ENCODE peak calls at places on chromosomes 11 and 22, in six cellular contexts. Y is bronchial epithelial cell, E is thoracic aorta, S is stomach, K is astrocyte of the cerebellum, V is body of pancreas. X is an unnamed sample.
A peak's percentile ranks its signal among the peaks of the same experiment; 100 is the strongest.

GRCh38 chr11:75954039-75954438 is 139.0 kb downstream of the UVRAG start:
- DNase-seq in Y (no peak), E (no peak), S (no peak), K (no peak), V (no peak), X (no peak)

GRCh38 chr11:20337526-20338154 is 25.9 kb upstream of the HTATIP2 start:
- DNase-seq in Y (peak; percentile 36), E (no peak), S (no peak), K (peak; percentile 20), V (no peak), X (no peak)

GRCh38 chr11:73029408-73029807 is 112.7 kb downstream of the FCHSD2 start:
- DNase-seq in Y (no peak), E (no peak), S (no peak), K (no peak), V (no peak), X (no peak)

GRCh38 chr11:86671386-86672006 is 920 bp downstream of the ME3 start:
- DNase-seq in Y (no peak), E (no peak), S (peak; percentile 56), K (no peak), V (peak; percentile 73), X (no peak)

GRCh38 chr11:128232588-128232987 is 354.8 kb downstream of the ETS1 start:
- DNase-seq in Y (no peak), E (no peak), S (no peak), K (no peak), V (no peak), X (no peak)

GRCh38 chr11:1199689-1200610 is 22.9 kb upstream of the MUC5B start:
- DNase-seq in Y (no peak), E (no peak), S (peak; percentile 40), K (no peak), V (no peak), X (no peak)

GRCh38 chr11:121389651-121390050 is 62.5 kb upstream of the SORL1 start:
- DNase-seq in Y (no peak), E (no peak), S (no peak), K (peak; percentile 33), V (peak; percentile 28), X (no peak)

GRCh38 chr11:72646472-72646871 is 27.8 kb downstream of the PDE2A start:
- DNase-seq in Y (no peak), E (no peak), S (no peak), K (no peak), V (no peak), X (no peak)

GRCh38 chr22:20138868-20139267 is 7.3 kb downstream of the ZDHHC8 start:
- DNase-seq in Y (no peak), E (no peak), S (no peak), K (no peak), V (no peak), X (no peak)

GRCh38 chr11:75896843-75897419 is 81.9 kb downstream of the UVRAG start:
- DNase-seq in Y (peak; percentile 47), E (no peak), S (no peak), K (peak; percentile 37), V (no peak), X (no peak)

GRCh38 chr11:47131136-47131535 is 45.5 kb downstream of the ARFGAP2 start:
- DNase-seq in Y (no peak), E (no peak), S (no peak), K (no peak), V (no peak), X (no peak)

GRCh38 chr22:29621761-29622526 is 18.5 kb downstream of the NF2 start:
- DNase-seq in Y (peak; percentile 99), E (no peak), S (no peak), K (peak; percentile 93), V (no peak), X (peak; percentile 99)

GRCh38 chr11:116653206-116653605 is 119.6 kb downstream of the BUD13 start:
- DNase-seq in Y (no peak), E (no peak), S (no peak), K (no peak), V (no peak), X (no peak)

GRCh38 chr11:76622481-76623094 is 48.0 kb downstream of the LRRC32 start:
- DNase-seq in Y (no peak), E (no peak), S (no peak), K (no peak), V (no peak), X (no peak)

GRCh38 chr22:33385611-33386010 is 327.4 kb upstream of the SYN3 start:
- DNase-seq in Y (no peak), E (no peak), S (no peak), K (no peak), V (no peak), X (no peak)

GRCh38 chr11:75337195-75337654 is 14.2 kb downstream of the ARRB1 start:
- DNase-seq in Y (peak; percentile 54), E (no peak), S (no peak), K (no peak), V (no peak), X (no peak)

GRCh38 chr11:72625746-72626636 is 48.2 kb downstream of the PDE2A start:
- DNase-seq in Y (no peak), E (no peak), S (peak; percentile 68), K (no peak), V (peak; percentile 80), X (no peak)

GRCh38 chr11:118778898-118779297 is 12.1 kb downstream of the DDX6 start:
- DNase-seq in Y (no peak), E (no peak), S (no peak), K (no peak), V (no peak), X (no peak)

GRCh38 chr11:14078941-14079522 is 116.5 kb downstream of the SPON1 start:
- DNase-seq in Y (no peak), E (no peak), S (no peak), K (no peak), V (no peak), X (no peak)

GRCh38 chr22:26364066-26365015 is 64.7 kb upstream of the ASPHD2 start:
- DNase-seq in Y (peak; percentile 68), E (no peak), S (peak; percentile 60), K (peak; percentile 68), V (peak; percentile 77), X (peak; percentile 66)

GRCh38 chr22:38167988-38168407 is 13.6 kb downstream of the PLA2G6 start:
- DNase-seq in Y (peak; percentile 63), E (no peak), S (peak; percentile 77), K (no peak), V (no peak), X (no peak)
- TF ChIP-seq CTCF in Y (no peak), E (no peak), S (no peak), K (no peak), V (no peak), X (no peak)

GRCh38 chr11:115503083-115503885 is 931 bp downstream of the CADM1 start:
- DNase-seq in Y (peak; percentile 44), E (no peak), S (peak; percentile 69), K (no peak), V (peak; percentile 66), X (no peak)
- TF ChIP-seq CTCF in Y (peak; percentile 62), E (peak; percentile 22), S (peak; percentile 37), K (peak; percentile 53), V (peak; percentile 29), X (peak; percentile 47)

GRCh38 chr11:105000167-105000566 is 22.8 kb downstream of the CASP5 start:
- DNase-seq in Y (no peak), E (no peak), S (no peak), K (no peak), V (no peak), X (no peak)
- TF ChIP-seq CTCF in Y (no peak), E (no peak), S (no peak), K (no peak), V (no peak), X (peak; percentile 20)

DNA sequence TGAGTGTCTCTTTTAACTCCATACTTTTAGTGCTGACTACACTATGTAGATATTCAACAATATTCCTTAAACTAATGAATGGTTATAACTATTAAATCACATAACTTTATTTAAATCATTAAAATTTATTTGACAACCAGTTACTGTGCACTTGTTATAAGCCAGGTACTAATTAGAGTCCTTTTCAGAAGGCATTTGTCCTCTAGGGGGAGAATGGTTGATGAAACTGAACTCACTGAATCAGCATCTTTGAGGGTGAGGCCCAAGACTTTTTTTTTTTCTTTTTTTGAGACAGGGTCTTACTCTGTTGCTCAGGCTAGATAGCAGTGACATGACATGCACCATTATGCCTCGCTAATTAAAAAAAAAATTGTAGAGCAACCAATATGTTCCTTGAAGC is 515.6 kb upstream of the CCDC90B start:
- DNase-seq in Y (peak; percentile 18), E (no peak), S (no peak), K (no peak), V (no peak), X (no peak)
- TF ChIP-seq CTCF in Y (no peak), E (no peak), S (no peak), K (peak; percentile 18), V (no peak), X (peak; percentile 42)

GRCh38 chr22:31490496-31490925 is 869 bp upstream of the EIF4ENIF1 start:
- DNase-seq in Y (peak; percentile 70), E (no peak), S (peak; percentile 53), K (peak; percentile 31), V (peak; percentile 51), X (no peak)
- TF ChIP-seq CTCF in Y (no peak), E (peak; percentile 17), S (peak; percentile 5), K (no peak), V (peak; percentile 19), X (no peak)

GRCh38 chr11:67583319-67584204 is at the start of gene GSTP1:
- DNase-seq in Y (peak; percentile 70), E (peak; percentile 68), S (peak; percentile 88), K (peak; percentile 51), V (peak; percentile 92), X (no peak)
- TF ChIP-seq CTCF in Y (peak; percentile 54), E (peak; percentile 78), S (peak; percentile 79), K (peak; percentile 58), V (peak; percentile 51), X (peak; percentile 59)

GRCh38 chr11:59200421-59200746 is 12.3 kb downstream of the MPEG1 start:
- DNase-seq in Y (no peak), E (no peak), S (no peak), K (no peak), V (no peak), X (no peak)

GRCh38 chr11:59204736-59205135 is 8.0 kb downstream of the MPEG1 start:
- DNase-seq in Y (no peak), E (no peak), S (no peak), K (no peak), V (no peak), X (no peak)

GRCh38 chr11:59197990-59198389 is 14.7 kb downstream of the MPEG1 start:
- DNase-seq in Y (peak; percentile 39), E (peak; percentile 71), S (peak; percentile 83), K (no peak), V (peak; percentile 74), X (no peak)

GRCh38 chr11:59199546-59200420 is 12.9 kb downstream of the MPEG1 start:
- DNase-seq in Y (no peak), E (no peak), S (no peak), K (no peak), V (no peak), X (no peak)

GRCh38 chr11:59201376-59201775 is 11.4 kb downstream of the MPEG1 start:
- DNase-seq in Y (peak; percentile 45), E (no peak), S (no peak), K (no peak), V (no peak), X (no peak)
- TF ChIP-seq CTCF in Y (peak; percentile 46), E (no peak), S (no peak), K (no peak), V (peak; percentile 15), X (peak; percentile 52)

GRCh38 chr11:103633037-103633788 is 403.2 kb upstream of the DDI1 start:
- DNase-seq in Y (no peak), E (no peak), S (no peak), K (peak; percentile 60), V (no peak), X (no peak)
- TF ChIP-seq CTCF in Y (no peak), E (no peak), S (no peak), K (no peak), V (no peak), X (no peak)